ENCODE peak calls at places on chromosomes 1 and 21, in five cellular contexts. One of them, this sample, is unnamed.

GRCh38 chr21:30340714-30341573 is 3.5 kb upstream of the KRTAP27-1 start:
- DNase-seq in dermis microvascular lymphatic vessel endothelial cell: peak
- DNase-seq in C1 segment of cervical spinal cord: no peak
- DNase-seq in HTR-8/SVneo: peak
- DNase-seq in amniotic stem cell: no peak
- DNase-seq in this sample: no peak

GRCh38 chr1:226397011-226397926 is 10.6 kb downstream of the PARP1 start:
- DNase-seq in dermis microvascular lymphatic vessel endothelial cell: no peak
- DNase-seq in HTR-8/SVneo: no peak
- DNase-seq in C1 segment of cervical spinal cord: no peak
- DNase-seq in amniotic stem cell: no peak
- DNase-seq in this sample: no peak

GRCh38 chr1:248840946-248841345 is 2.9 kb downstream of the ZNF672 start:
- DNase-seq in dermis microvascular lymphatic vessel endothelial cell: no peak
- DNase-seq in amniotic stem cell: no peak
- DNase-seq in C1 segment of cervical spinal cord: no peak
- DNase-seq in HTR-8/SVneo: no peak
- DNase-seq in this sample: no peak

GRCh38 chr1:223504741-223505140 is 111.5 kb downstream of the CCDC185 start:
- DNase-seq in HTR-8/SVneo: no peak
- DNase-seq in amniotic stem cell: peak
- DNase-seq in C1 segment of cervical spinal cord: no peak
- DNase-seq in dermis microvascular lymphatic vessel endothelial cell: peak
- DNase-seq in this sample: no peak

GRCh38 chr1:27405074-27405473 is 12.7 kb downstream of the GPR3 start:
- DNase-seq in dermis microvascular lymphatic vessel endothelial cell: no peak
- DNase-seq in amniotic stem cell: no peak
- DNase-seq in C1 segment of cervical spinal cord: no peak
- DNase-seq in HTR-8/SVneo: no peak
- DNase-seq in this sample: no peak

GRCh38 chr1:216926681-216927080 is 203.5 kb upstream of the ESRRG start:
- DNase-seq in C1 segment of cervical spinal cord: no peak
- DNase-seq in dermis microvascular lymphatic vessel endothelial cell: no peak
- DNase-seq in HTR-8/SVneo: no peak
- DNase-seq in amniotic stem cell: no peak
- DNase-seq in this sample: no peak

GRCh38 chr1:225987491-225988316 is 11.4 kb downstream of the SDE2 start:
- DNase-seq in amniotic stem cell: peak
- DNase-seq in dermis microvascular lymphatic vessel endothelial cell: peak
- DNase-seq in HTR-8/SVneo: no peak
- DNase-seq in C1 segment of cervical spinal cord: no peak
- DNase-seq in this sample: no peak

GRCh38 chr1:55195523-55196233 is 19.5 kb downstream of the USP24 start:
- DNase-seq in HTR-8/SVneo: no peak
- DNase-seq in C1 segment of cervical spinal cord: no peak
- DNase-seq in dermis microvascular lymphatic vessel endothelial cell: no peak
- DNase-seq in amniotic stem cell: no peak
- DNase-seq in this sample: no peak

GRCh38 chr1:12006167-12006921 is 13.0 kb upstream of the MIIP start:
- DNase-seq in C1 segment of cervical spinal cord: no peak
- DNase-seq in amniotic stem cell: no peak
- DNase-seq in HTR-8/SVneo: no peak
- DNase-seq in dermis microvascular lymphatic vessel endothelial cell: no peak
- DNase-seq in this sample: no peak

GRCh38 chr1:17984510-17985085 is 123.0 kb upstream of the IGSF21 start:
- DNase-seq in HTR-8/SVneo: no peak
- DNase-seq in amniotic stem cell: no peak
- DNase-seq in C1 segment of cervical spinal cord: no peak
- DNase-seq in dermis microvascular lymphatic vessel endothelial cell: no peak
- DNase-seq in this sample: peak

GRCh38 chr1:20446796-20447195 is 39.2 kb downstream of the CAMK2N1 start:
- DNase-seq in C1 segment of cervical spinal cord: no peak
- DNase-seq in dermis microvascular lymphatic vessel endothelial cell: no peak
- DNase-seq in amniotic stem cell: no peak
- DNase-seq in HTR-8/SVneo: no peak
- DNase-seq in this sample: no peak

GRCh38 chr1:155018617-155019348 is 14.8 kb downstream of the DCST2 start:
- DNase-seq in C1 segment of cervical spinal cord: no peak
- DNase-seq in HTR-8/SVneo: no peak
- DNase-seq in amniotic stem cell: no peak
- DNase-seq in dermis microvascular lymphatic vessel endothelial cell: no peak
- DNase-seq in this sample: no peak

GRCh38 chr1:246782120-246782900 is 58.1 kb downstream of the SCCPDH start:
- DNase-seq in C1 segment of cervical spinal cord: no peak
- DNase-seq in dermis microvascular lymphatic vessel endothelial cell: peak
- DNase-seq in HTR-8/SVneo: no peak
- DNase-seq in amniotic stem cell: peak
- DNase-seq in this sample: peak

GRCh38 chr21:45642122-45642813 is 1.3 kb upstream of the PCBP3 start:
- DNase-seq in amniotic stem cell: no peak
- DNase-seq in C1 segment of cervical spinal cord: no peak
- DNase-seq in dermis microvascular lymphatic vessel endothelial cell: no peak
- DNase-seq in HTR-8/SVneo: no peak
- DNase-seq in this sample: no peak

GRCh38 chr1:6601865-6602668 is 602 bp downstream of the KLHL21 start:
- DNase-seq in dermis microvascular lymphatic vessel endothelial cell: peak
- DNase-seq in C1 segment of cervical spinal cord: peak
- DNase-seq in amniotic stem cell: no peak
- DNase-seq in HTR-8/SVneo: no peak
- DNase-seq in this sample: no peak

GRCh38 chr21:21146587-21147373 is 148.6 kb downstream of the NCAM2 start:
- DNase-seq in amniotic stem cell: no peak
- DNase-seq in C1 segment of cervical spinal cord: no peak
- DNase-seq in HTR-8/SVneo: no peak
- DNase-seq in dermis microvascular lymphatic vessel endothelial cell: no peak
- DNase-seq in this sample: no peak

GRCh38 chr1:165129568-165130164 is 226.8 kb downstream of the LMX1A start:
- DNase-seq in dermis microvascular lymphatic vessel endothelial cell: peak
- DNase-seq in amniotic stem cell: no peak
- DNase-seq in HTR-8/SVneo: peak
- DNase-seq in C1 segment of cervical spinal cord: no peak
- DNase-seq in this sample: peak

GRCh38 chr21:45256021-45256911 is 31.4 kb downstream of the POFUT2 start:
- DNase-seq in amniotic stem cell: no peak
- DNase-seq in C1 segment of cervical spinal cord: no peak
- DNase-seq in dermis microvascular lymphatic vessel endothelial cell: no peak
- DNase-seq in HTR-8/SVneo: no peak
- DNase-seq in this sample: no peak

GRCh38 chr1:176954242-176954641 is 210.3 kb downstream of the ASTN1 start:
- DNase-seq in HTR-8/SVneo: no peak
- DNase-seq in amniotic stem cell: no peak
- DNase-seq in C1 segment of cervical spinal cord: no peak
- DNase-seq in dermis microvascular lymphatic vessel endothelial cell: no peak
- DNase-seq in this sample: no peak

GRCh38 chr1:30383131-30383793 is 340.1 kb downstream of the MATN1 start:
- DNase-seq in dermis microvascular lymphatic vessel endothelial cell: no peak
- DNase-seq in amniotic stem cell: no peak
- DNase-seq in HTR-8/SVneo: no peak
- DNase-seq in C1 segment of cervical spinal cord: no peak
- DNase-seq in this sample: no peak

GRCh38 chr1:196380311-196380710 is 227.9 kb downstream of the KCNT2 start:
- DNase-seq in dermis microvascular lymphatic vessel endothelial cell: peak
- DNase-seq in HTR-8/SVneo: no peak
- DNase-seq in C1 segment of cervical spinal cord: no peak
- DNase-seq in amniotic stem cell: no peak
- DNase-seq in this sample: no peak

GRCh38 chr1:109910963-109911798 is 532 bp downstream of the CSF1 start:
- DNase-seq in HTR-8/SVneo: no peak
- DNase-seq in dermis microvascular lymphatic vessel endothelial cell: no peak
- DNase-seq in C1 segment of cervical spinal cord: no peak
- DNase-seq in amniotic stem cell: no peak
- DNase-seq in this sample: no peak

GRCh38 chr1:219670426-219671149 is 57.7 kb upstream of the ZC3H11B start:
- DNase-seq in HTR-8/SVneo: no peak
- DNase-seq in C1 segment of cervical spinal cord: no peak
- DNase-seq in amniotic stem cell: no peak
- DNase-seq in dermis microvascular lymphatic vessel endothelial cell: no peak
- DNase-seq in this sample: no peak

GRCh38 chr1:90198616-90199015 is 203.7 kb downstream of the ZNF326 start:
- DNase-seq in C1 segment of cervical spinal cord: no peak
- DNase-seq in HTR-8/SVneo: no peak
- DNase-seq in amniotic stem cell: no peak
- DNase-seq in dermis microvascular lymphatic vessel endothelial cell: no peak
- DNase-seq in this sample: no peak

GRCh38 chr1:118944133-118944532 is 44.0 kb downstream of the TBX15 start:
- DNase-seq in dermis microvascular lymphatic vessel endothelial cell: no peak
- DNase-seq in amniotic stem cell: no peak
- DNase-seq in HTR-8/SVneo: no peak
- DNase-seq in C1 segment of cervical spinal cord: no peak
- DNase-seq in this sample: no peak

GRCh38 chr1:52641307-52641706 is 8.3 kb downstream of the SHISAL2A start:
- DNase-seq in dermis microvascular lymphatic vessel endothelial cell: no peak
- DNase-seq in HTR-8/SVneo: no peak
- DNase-seq in C1 segment of cervical spinal cord: no peak
- DNase-seq in amniotic stem cell: no peak
- DNase-seq in this sample: no peak

GRCh38 chr1:73899311-73899710 is 298.7 kb downstream of the LRRIQ3 start:
- DNase-seq in C1 segment of cervical spinal cord: no peak
- DNase-seq in HTR-8/SVneo: no peak
- DNase-seq in dermis microvascular lymphatic vessel endothelial cell: no peak
- DNase-seq in amniotic stem cell: no peak
- DNase-seq in this sample: no peak

GRCh38 chr1:14338509-14338908 is 260.0 kb upstream of the KAZN start:
- DNase-seq in C1 segment of cervical spinal cord: no peak
- DNase-seq in HTR-8/SVneo: no peak
- DNase-seq in amniotic stem cell: no peak
- DNase-seq in dermis microvascular lymphatic vessel endothelial cell: no peak
- DNase-seq in this sample: no peak

GRCh38 chr21:26769613-26770188 is 75.5 kb downstream of the ADAMTS1 start:
- DNase-seq in dermis microvascular lymphatic vessel endothelial cell: peak
- DNase-seq in HTR-8/SVneo: peak
- DNase-seq in C1 segment of cervical spinal cord: no peak
- DNase-seq in amniotic stem cell: peak
- DNase-seq in this sample: peak

GRCh38 chr1:228282329-228283042 is 74.6 kb downstream of the OBSCN start:
- DNase-seq in C1 segment of cervical spinal cord: no peak
- DNase-seq in HTR-8/SVneo: peak
- DNase-seq in amniotic stem cell: no peak
- DNase-seq in dermis microvascular lymphatic vessel endothelial cell: no peak
- DNase-seq in this sample: no peak

GRCh38 chr1:220326578-220326977 is 54.3 kb upstream of the RAB3GAP2 start:
- DNase-seq in C1 segment of cervical spinal cord: no peak
- DNase-seq in amniotic stem cell: no peak
- DNase-seq in HTR-8/SVneo: no peak
- DNase-seq in dermis microvascular lymphatic vessel endothelial cell: no peak
- DNase-seq in this sample: no peak

GRCh38 chr1:47522890-47523811 is 85.3 kb downstream of the FOXD2 start:
- DNase-seq in amniotic stem cell: no peak
- DNase-seq in dermis microvascular lymphatic vessel endothelial cell: peak
- DNase-seq in C1 segment of cervical spinal cord: no peak
- DNase-seq in HTR-8/SVneo: no peak
- DNase-seq in this sample: no peak

GRCh38 chr1:9840176-9840575 is 16.4 kb upstream of the CLSTN1 start:
- DNase-seq in amniotic stem cell: no peak
- DNase-seq in HTR-8/SVneo: no peak
- DNase-seq in dermis microvascular lymphatic vessel endothelial cell: no peak
- DNase-seq in C1 segment of cervical spinal cord: no peak
- DNase-seq in this sample: no peak

GRCh38 chr1:88001460-88001859 is 672.8 kb downstream of the LMO4 start:
- DNase-seq in amniotic stem cell: no peak
- DNase-seq in C1 segment of cervical spinal cord: no peak
- DNase-seq in HTR-8/SVneo: no peak
- DNase-seq in dermis microvascular lymphatic vessel endothelial cell: no peak
- DNase-seq in this sample: no peak

This sample was measured in tibial nerve.